ENCODE peak calls at places on chromosomes 11 and 22, in five cellular contexts. Z is NCI-H1105 treated with DMSO at 0.1 percent for 48 hours, A is GM06990, U is hippocampal formation, D is SJSA1. F is an unnamed sample.

GRCh38 chr22:49199224-49199623 is 628.4 kb downstream of the BRD1 start:
- DNase-seq in U (no peak), D (no peak), Z (no peak), A (no peak), F (no peak)

GRCh38 chr22:17919276-17920144 is 104.9 kb downstream of the MICAL3 start:
- DNase-seq in U (no peak), Z (no peak), A (no peak), D (no peak), F (no peak)

GRCh38 chr11:72588656-72589410 is 85.4 kb downstream of the PDE2A start:
- DNase-seq in A (no peak), U (no peak), D (no peak), Z (no peak), F (no peak)

GRCh38 chr11:22728600-22729394 is 62.4 kb downstream of the GAS2 start:
- DNase-seq in U (no peak), A (no peak), Z (no peak), D (no peak), F (no peak)

GRCh38 chr22:43275545-43275981 is 67.6 kb downstream of the SCUBE1 start:
- DNase-seq in Z (no peak), D (peak; percentile 30), A (no peak), U (no peak), F (no peak)

GRCh38 chr11:67022341-67022933 is 497 bp upstream of the SYT12 start:
- DNase-seq in Z (peak; percentile 52), A (no peak), D (peak; percentile 83), U (no peak), F (peak; percentile 75)

GRCh38 chr11:80163011-80163410 is 722.2 kb upstream of the TENM4 start:
- DNase-seq in U (no peak), A (no peak), D (no peak), Z (no peak), F (no peak)

GRCh38 chr11:119666463-119667131 is 62.4 kb downstream of the NECTIN1 start:
- DNase-seq in Z (peak; percentile 56), A (peak; percentile 48), U (peak; percentile 82), D (peak; percentile 34), F (peak; percentile 32)

GRCh38 chr22:33850724-33851123 is 69.6 kb downstream of the LARGE1 start:
- DNase-seq in U (no peak), D (no peak), Z (peak; percentile 53), A (no peak), F (no peak)

GRCh38 chr22:17087176-17088131 is 2.7 kb downstream of the IL17RA start:
- DNase-seq in D (peak; percentile 66), Z (no peak), U (no peak), A (peak; percentile 45), F (no peak)

GRCh38 chr11:69700278-69701140 is 3.3 kb downstream of the FGF19 start:
- DNase-seq in A (no peak), Z (peak; percentile 49), U (peak; percentile 51), D (peak; percentile 99), F (peak; percentile 54)

GRCh38 chr11:15327786-15328231 is 213.1 kb downstream of the INSC start:
- DNase-seq in U (peak; percentile 1), A (peak; percentile 5), D (peak; percentile 23), Z (peak; percentile 67), F (peak; percentile 68)

GRCh38 chr11:121512468-121513465 is 60.0 kb upstream of the SORL1-AS1 start:
- DNase-seq in Z (no peak), U (peak; percentile 32), A (no peak), D (no peak), F (no peak)

GRCh38 chr11:73359930-73360742 is 16.1 kb upstream of the RELT start:
- DNase-seq in D (no peak), U (no peak), Z (no peak), A (no peak), F (peak; percentile 38)

GRCh38 chr11:130859896-130860295 is 56.4 kb downstream of the SNX19 start:
- DNase-seq in U (no peak), Z (no peak), A (no peak), D (no peak), F (no peak)

GRCh38 chr11:60942970-60943565 is 8.9 kb downstream of the SLC15A3 start:
- DNase-seq in U (no peak), Z (peak; percentile 71), D (no peak), A (no peak), F (peak; percentile 63)

GRCh38 chr11:119134389-119134978 is 13.1 kb downstream of the HINFP start:
- DNase-seq in Z (no peak), D (no peak), U (no peak), A (no peak), F (no peak)

GRCh38 chr11:122127020-122127419 is 11.0 kb upstream of the BLID start:
- DNase-seq in D (no peak), A (no peak), Z (peak; percentile 68), U (no peak), F (no peak)

GRCh38 chr11:1883342-1884122 is 8.2 kb downstream of the PRR33 start:
- DNase-seq in A (no peak), Z (no peak), D (no peak), U (no peak), F (no peak)

GRCh38 chr11:65865550-65866172 is 5.4 kb downstream of the MUS81 start:
- DNase-seq in D (no peak), U (no peak), Z (no peak), A (no peak), F (no peak)

GRCh38 chr22:29509815-29510214 is 29.8 kb downstream of the NEFH start:
- DNase-seq in U (no peak), Z (no peak), A (no peak), D (no peak), F (no peak)

GRCh38 chr22:29156507-29156906 is 49.2 kb upstream of the EMID1 start:
- DNase-seq in D (peak; percentile 20), U (no peak), Z (no peak), A (no peak), F (no peak)

GRCh38 chr11:111378773-111379499 is at the start of gene POU2AF1:
- DNase-seq in D (no peak), A (peak; percentile 91), Z (no peak), U (no peak), F (no peak)

GRCh38 chr11:1442807-1443366 is 43.7 kb downstream of the MOB2 start:
- DNase-seq in U (no peak), Z (no peak), D (no peak), A (no peak), F (no peak)

GRCh38 chr11:72738199-72739141 is 13.7 kb downstream of the ARAP1 start:
- DNase-seq in Z (no peak), U (no peak), A (peak; percentile 79), D (no peak), F (no peak)

GRCh38 chr11:16776716-16777115 is 38.3 kb downstream of the C11orf58 start:
- DNase-seq in A (no peak), D (no peak), U (no peak), Z (no peak), F (no peak)

GRCh38 chr22:33710326-33710725 is 209.9 kb downstream of the LARGE1 start:
- DNase-seq in D (no peak), A (no peak), Z (no peak), U (no peak), F (no peak)

GRCh38 chr11:130428271-130428670 is at the start of gene ADAMTS8:
- DNase-seq in D (no peak), U (peak; percentile 22), A (no peak), Z (peak; percentile 43), F (peak; percentile 5)

GRCh38 chr11:3341298-3341697 is 37.6 kb downstream of the ZNF195 start:
- DNase-seq in A (no peak), Z (peak; percentile 27), U (peak; percentile 13), D (no peak), F (peak; percentile 47)

GRCh38 chr22:36182056-36182455 is 19.6 kb downstream of the APOL4 start:
- DNase-seq in U (no peak), D (no peak), Z (no peak), A (no peak), F (no peak)

GRCh38 chr11:83006877-83007330 is 64.8 kb downstream of the RAB30 start:
- DNase-seq in Z (peak; percentile 14), D (no peak), A (peak; percentile 46), U (no peak), F (peak; percentile 8)

GRCh38 chr22:46373166-46373565 is 37.7 kb downstream of the TRMU start:
- DNase-seq in D (no peak), A (no peak), Z (peak; percentile 4), U (no peak), F (peak; percentile 46)

GRCh38 chr11:9265211-9266131 is at the start of gene DENND5A:
- DNase-seq in D (peak; percentile 85), Z (peak; percentile 79), U (peak; percentile 89), A (peak; percentile 86), F (peak; percentile 62)

GRCh38 chr11:128247235-128247594 is 340.1 kb downstream of the ETS1 start:
- DNase-seq in Z (no peak), D (no peak), A (no peak), U (no peak), F (no peak)

GRCh38 chr22:41920271-41920976 is 5.5 kb upstream of the SHISA8 start:
- DNase-seq in Z (no peak), A (peak; percentile 85), D (no peak), U (peak; percentile 28), F (no peak)

GRCh38 chr22:37176464-37177061 is 11.5 kb downstream of the C1QTNF6 start:
- DNase-seq in D (no peak), Z (no peak), U (peak; percentile 10), A (no peak), F (no peak)

GRCh38 chr11:59185412-59185811 is 13.5 kb downstream of the DTX4 start:
- DNase-seq in U (no peak), D (no peak), Z (no peak), A (no peak), F (no peak)